ENCODE peak calls at places on chromosome 14, in five cellular contexts. C, L, Z, G and J are unnamed samples.

GRCh38 chr14:97723834-97724770 is 926.9 kb downstream of the VRK1 start:
- ATAC-seq in L (no peak), C (no peak), Z (no peak), G (no peak), J (no peak)

GRCh38 chr14:68440776-68441175 is 352.1 kb downstream of the ZFP36L1 start:
- ATAC-seq in C (no peak), L (no peak), G (no peak), Z (no peak), J (no peak)

GRCh38 chr14:25061923-25062321 is 12.0 kb upstream of the STXBP6 start:
- ATAC-seq in Z (no peak), G (no peak), L (no peak), C (no peak), J (no peak)

GRCh38 chr14:73809386-73809785 is 42.2 kb upstream of the PTGR2 start:
- ATAC-seq in C (peak; percentile 50), G (no peak), Z (peak; percentile 38), L (no peak), J (no peak)

GRCh38 chr14:76261371-76261811 is 109.7 kb downstream of the GPATCH2L start:
- ATAC-seq in Z (no peak), C (no peak), L (no peak), G (no peak), J (no peak)

GRCh38 chr14:23119362-23120327 is 590 bp upstream of the CEBPE start:
- ATAC-seq in G (no peak), C (no peak), Z (peak; percentile 14), L (no peak), J (no peak)

GRCh38 chr14:40386433-40386832 is 954.2 kb upstream of the FBXO33 start:
- ATAC-seq in L (no peak), G (no peak), C (no peak), Z (no peak), J (no peak)

GRCh38 chr14:77339407-77339806 is 18.6 kb downstream of the GSTZ1 start:
- ATAC-seq in L (peak; percentile 34), C (no peak), Z (no peak), G (no peak), J (no peak)

GRCh38 chr14:54606631-54607133 is 39.8 kb downstream of the SAMD4A start:
- ATAC-seq in C (peak; percentile 94), L (no peak), G (no peak), Z (no peak), J (peak; percentile 64)

GRCh38 chr14:88682495-88683114 is 110.1 kb downstream of the EML5 start:
- ATAC-seq in L (no peak), C (no peak), G (peak; percentile 98), Z (no peak), J (no peak)

GRCh38 chr14:51792819-51793218 is 67.6 kb upstream of the GNG2 start:
- ATAC-seq in G (no peak), Z (no peak), L (no peak), C (no peak), J (peak; percentile 51)

GRCh38 chr14:86288336-86288735 is 758.4 kb downstream of the FLRT2 start:
- ATAC-seq in L (no peak), Z (no peak), G (no peak), C (no peak), J (no peak)

GRCh38 chr14:99035712-99036593 is 236.0 kb downstream of the BCL11B start:
- ATAC-seq in C (peak; percentile 95), G (no peak), L (peak; percentile 98), Z (peak; percentile 84), J (peak; percentile 97)

GRCh38 chr14:71855399-71856036 is 76.7 kb upstream of the RGS6 start:
- ATAC-seq in L (peak; percentile 88), G (peak; percentile 88), Z (peak; percentile 91), C (no peak), J (no peak)

GRCh38 chr14:103476065-103476464 is 46.6 kb downstream of the CKB start:
- ATAC-seq in G (no peak), L (no peak), Z (no peak), C (no peak), J (no peak)

GRCh38 chr14:76752744-76753143 is 8.5 kb upstream of the VASH1 start:
- ATAC-seq in Z (no peak), C (no peak), L (peak; percentile 48), G (no peak), J (no peak)

GRCh38 chr14:84065811-84066210 is 1464.1 kb upstream of the FLRT2 start:
- ATAC-seq in L (no peak), C (no peak), G (no peak), Z (no peak), J (no peak)

GRCh38 chr14:54889919-54890318 is 12.7 kb downstream of the GCH1 start:
- ATAC-seq in Z (no peak), L (no peak), G (no peak), C (no peak), J (no peak)

GRCh38 chr14:52949711-52950409 is 990 bp downstream of the FERMT2 start:
- ATAC-seq in Z (peak; percentile 47), G (no peak), L (peak; percentile 57), C (no peak), J (no peak)

GRCh38 chr14:47606601-47607000 is 68.8 kb downstream of the MDGA2 start:
- ATAC-seq in Z (no peak), G (no peak), L (no peak), C (no peak), J (no peak)

GRCh38 chr14:51715250-51715649 is 63.5 kb downstream of the FRMD6 start:
- ATAC-seq in G (peak; percentile 75), C (no peak), L (no peak), Z (no peak), J (no peak)

GRCh38 chr14:103128631-103129300 is 5.5 kb downstream of the TNFAIP2 start:
- ATAC-seq in Z (no peak), L (peak; percentile 16), C (peak; percentile 15), G (no peak), J (no peak)

GRCh38 chr14:58765375-58765774 is 127.6 kb downstream of the DACT1 start:
- ATAC-seq in L (no peak), C (peak; percentile 86), G (no peak), Z (no peak), J (no peak)

DNA sequence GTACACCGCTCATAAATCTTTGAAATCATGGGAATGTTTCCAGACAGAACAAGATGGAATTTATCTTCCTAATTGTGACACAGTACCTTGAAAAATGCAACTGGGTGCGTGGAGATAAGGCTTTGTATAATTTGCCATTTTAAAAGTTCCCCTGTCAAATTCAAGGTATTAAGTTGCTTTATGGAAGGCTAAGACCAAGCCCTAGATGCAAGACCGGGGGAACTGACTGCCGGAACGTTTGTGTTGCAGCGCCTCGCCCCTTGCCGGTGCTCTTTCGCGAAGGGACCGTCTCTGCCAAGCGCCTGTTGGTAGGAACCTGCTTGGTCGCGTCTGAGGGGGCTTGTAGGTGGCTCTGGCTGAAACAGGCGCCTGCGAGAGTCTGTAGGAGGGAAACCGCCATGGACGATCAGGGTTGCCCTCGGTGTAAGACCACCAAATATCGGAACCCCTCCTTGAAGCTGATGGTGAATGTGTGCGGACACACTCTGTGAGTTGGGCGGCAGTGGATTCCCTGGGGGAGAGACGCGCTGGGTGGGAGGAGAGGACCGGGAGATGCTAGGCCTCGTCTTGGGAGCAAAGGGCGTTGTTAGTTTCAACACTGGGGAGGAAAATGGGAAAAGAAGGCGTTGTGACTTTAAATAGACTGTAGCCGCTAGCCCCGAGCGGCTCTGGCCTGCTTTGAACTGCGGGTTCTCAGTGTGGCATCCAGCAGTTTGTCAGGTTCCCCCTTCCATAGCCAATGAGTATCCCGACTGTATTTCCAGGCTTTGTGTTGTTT is at the start of gene MNAT1:
- ATAC-seq in G (peak; percentile 93), L (peak; percentile 98), Z (peak; percentile 98), C (peak; percentile 72), J (peak; percentile 84)
- TF ChIP-seq POLR2A in G (peak; percentile 90), L (peak; percentile 74), Z (peak; percentile 84), C (peak; percentile 65), J (no peak)

DNA sequence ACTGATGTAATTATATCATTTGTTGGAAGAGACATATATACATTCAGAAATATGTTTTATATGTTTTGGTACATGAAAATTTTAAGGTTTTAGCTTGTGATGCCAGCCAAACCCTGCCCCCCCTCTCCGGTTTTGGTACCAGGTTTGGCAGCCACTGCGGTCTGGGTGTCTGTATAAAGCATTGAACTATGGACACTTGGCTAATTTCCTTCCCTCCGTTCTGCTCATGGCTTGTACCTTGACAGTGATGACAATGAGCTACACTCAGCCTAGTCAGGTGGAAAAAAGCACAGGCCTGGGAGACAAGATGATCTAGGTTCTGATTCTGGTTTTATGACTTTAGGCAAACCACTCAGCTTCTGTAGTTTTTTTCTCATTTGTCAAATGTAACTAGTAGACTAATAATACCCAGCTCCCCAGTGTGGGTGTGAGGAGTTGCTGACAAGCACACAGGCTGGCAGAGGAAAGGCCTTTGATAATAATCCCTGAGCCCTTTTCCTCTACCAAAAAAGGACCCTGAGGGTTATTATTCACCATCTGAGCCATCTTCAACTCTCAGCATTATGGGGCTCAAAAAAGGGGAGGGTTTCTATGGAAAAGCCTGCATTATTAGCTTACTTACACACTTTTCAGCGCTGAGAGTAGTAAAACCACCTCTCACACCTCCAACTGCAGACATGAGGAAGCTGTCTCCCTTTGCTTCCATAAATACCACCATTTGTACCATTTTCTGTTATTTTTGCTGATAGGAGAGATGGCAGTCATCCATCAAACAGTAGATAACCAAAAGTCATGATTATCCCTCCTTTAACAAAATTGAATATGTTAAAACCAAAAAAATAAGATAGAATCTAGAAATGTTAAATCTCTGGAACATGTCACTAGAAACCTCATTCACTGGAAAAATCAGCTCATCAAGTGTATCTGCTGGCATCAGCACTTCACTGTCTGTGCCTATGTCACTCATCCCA is 76.3 kb upstream of the PSMC1 start:
- ATAC-seq in L (no peak), Z (no peak), C (no peak), G (no peak), J (no peak)
- H3K27ac ChIP-seq in L (no peak overlapping the region), Z (no peak overlapping the region), C (no peak overlapping the region), G (no peak overlapping the region), J (no peak overlapping the region)

DNA sequence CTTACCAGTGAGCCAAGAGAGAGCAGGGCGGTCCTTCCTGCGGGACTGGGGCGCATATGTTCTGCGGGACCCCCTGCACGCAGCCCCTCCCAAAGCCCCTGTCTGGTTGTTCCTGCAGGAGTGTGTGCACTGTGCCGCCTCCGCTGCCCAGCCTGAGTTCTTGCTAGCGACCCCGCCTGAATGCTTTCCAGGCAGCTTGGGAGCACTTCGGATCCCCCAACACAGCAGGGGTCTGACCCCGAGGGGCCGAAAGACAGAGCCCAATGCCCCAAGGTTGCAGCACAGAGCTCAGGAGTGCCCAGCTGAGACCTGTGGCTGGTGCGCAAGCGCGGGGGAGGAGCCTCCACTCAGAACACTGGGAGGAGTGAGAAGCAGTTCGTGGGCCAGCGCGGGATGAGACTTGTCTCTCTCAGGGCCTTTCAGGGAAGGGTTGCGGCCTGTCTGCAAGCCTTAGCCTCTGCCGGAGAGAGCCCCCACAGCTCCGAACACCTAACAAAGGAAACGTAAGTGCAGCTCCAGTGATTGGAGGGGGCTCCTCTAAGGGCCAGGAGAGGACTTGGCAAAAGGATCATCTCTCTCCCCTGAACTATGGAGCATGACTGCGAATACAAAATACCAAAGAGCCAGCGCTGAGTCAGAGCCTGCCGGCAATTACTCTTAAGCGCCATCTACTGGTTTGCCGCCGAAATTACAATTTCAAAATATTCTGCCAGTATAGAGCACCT is 50.5 kb downstream of the GTF2A1 start:
- ATAC-seq in G (peak; percentile 99), Z (peak; percentile 98), C (peak; percentile 99), L (peak; percentile 100), J (peak; percentile 99)
- TF ChIP-seq POLR2A in G (peak; percentile 82), Z (peak; percentile 96), C (peak; percentile 75), L (peak; percentile 94), J (peak; percentile 47)

GRCh38 chr14:93757185-93757584 is 31.1 kb downstream of the PRIMA1 start:
- ATAC-seq in Z (no peak), G (no peak), C (no peak), L (no peak), J (no peak)

GRCh38 chr14:93765032-93765626 is 23.2 kb downstream of the PRIMA1 start:
- ATAC-seq in C (peak; percentile 82), L (no peak), Z (no peak), G (no peak), J (peak; percentile 52)

GRCh38 chr14:93764211-93764659 is 24.1 kb downstream of the PRIMA1 start:
- ATAC-seq in G (no peak), Z (no peak), L (peak; percentile 27), C (no peak), J (peak; percentile 73)

GRCh38 chr14:93759781-93760307 is 28.4 kb downstream of the PRIMA1 start:
- ATAC-seq in G (no peak), C (peak; percentile 55), Z (peak; percentile 58), L (peak; percentile 35), J (peak; percentile 70)
- H3K27ac ChIP-seq in G (no peak overlapping the region), C (peak overlapping the region; percentile 36), Z (no peak overlapping the region), L (no peak overlapping the region), J (peak overlapping the region; percentile 35)